ENCODE peak calls at places on chromosomes 13 and 19, in five cellular contexts. One of them, this sample, is unnamed. For H3K4me1, the result is how much of the 10 kb centered on the place peaks cover.

GRCh38 chr13:48448963-48449614 is 36.2 kb upstream of the LPAR6 start:
- DNase-seq in adrenal gland: no peak
- DNase-seq in thoracic aorta: no peak
- DNase-seq in mucosa of descending colon: no peak
- DNase-seq in colonic mucosa: no peak
- DNase-seq in this sample: no peak

GRCh38 chr13:97274782-97275252 is 52.7 kb downstream of the MBNL2 start:
- DNase-seq in adrenal gland: no peak
- DNase-seq in thoracic aorta: no peak
- DNase-seq in mucosa of descending colon: no peak
- DNase-seq in colonic mucosa: no peak
- DNase-seq in this sample: no peak

GRCh38 chr13:98890186-98890585 is 87.7 kb downstream of the DOCK9 start:
- DNase-seq in adrenal gland: no peak
- DNase-seq in thoracic aorta: no peak
- DNase-seq in mucosa of descending colon: no peak
- DNase-seq in colonic mucosa: no peak
- DNase-seq in this sample: no peak

GRCh38 chr19:50420127-50420526 is 1.4 kb downstream of the SPIB start:
- DNase-seq in adrenal gland: no peak
- DNase-seq in thoracic aorta: no peak
- DNase-seq in mucosa of descending colon: no peak
- DNase-seq in colonic mucosa: no peak
- DNase-seq in this sample: no peak

GRCh38 chr19:5172859-5173577 is 167.6 kb downstream of the PTPRS start:
- DNase-seq in adrenal gland: no peak
- DNase-seq in thoracic aorta: peak
- DNase-seq in mucosa of descending colon: no peak
- DNase-seq in colonic mucosa: no peak
- DNase-seq in this sample: no peak

GRCh38 chr19:3979289-3979673 is 6.0 kb downstream of the EEF2 start:
- DNase-seq in adrenal gland: no peak
- DNase-seq in thoracic aorta: no peak
- DNase-seq in mucosa of descending colon: no peak
- DNase-seq in colonic mucosa: no peak
- DNase-seq in this sample: no peak

GRCh38 chr19:33676999-33677665 is 55.4 kb downstream of the CHST8 start:
- DNase-seq in adrenal gland: no peak
- DNase-seq in thoracic aorta: no peak
- DNase-seq in mucosa of descending colon: no peak
- DNase-seq in colonic mucosa: no peak
- DNase-seq in this sample: no peak

GRCh38 chr19:18109731-18110671 is 12.4 kb downstream of the MAST3 start:
- DNase-seq in adrenal gland: peak
- DNase-seq in thoracic aorta: no peak
- DNase-seq in mucosa of descending colon: peak
- DNase-seq in colonic mucosa: peak
- DNase-seq in this sample: peak

GRCh38 chr13:99155821-99156220 is 44.8 kb upstream of the UBAC2 start:
- DNase-seq in adrenal gland: no peak
- DNase-seq in thoracic aorta: no peak
- DNase-seq in mucosa of descending colon: no peak
- DNase-seq in colonic mucosa: no peak
- DNase-seq in this sample: no peak

GRCh38 chr13:40287428-40287827 is 379.0 kb downstream of the FOXO1 start:
- DNase-seq in adrenal gland: no peak
- DNase-seq in thoracic aorta: no peak
- DNase-seq in mucosa of descending colon: no peak
- DNase-seq in colonic mucosa: no peak
- DNase-seq in this sample: no peak

GRCh38 chr13:111531505-111531904 is 211.1 kb downstream of the TEX29 start:
- DNase-seq in adrenal gland: no peak
- DNase-seq in thoracic aorta: no peak
- DNase-seq in mucosa of descending colon: no peak
- DNase-seq in colonic mucosa: no peak
- DNase-seq in this sample: no peak
- H3K4me1 ChIP-seq in adrenal gland: under half
- H3K4me1 ChIP-seq in thoracic aorta: under half
- H3K4me1 ChIP-seq in mucosa of descending colon: under half
- H3K4me1 ChIP-seq in colonic mucosa: under half
- H3K4me1 ChIP-seq in this sample: under half

DNA sequence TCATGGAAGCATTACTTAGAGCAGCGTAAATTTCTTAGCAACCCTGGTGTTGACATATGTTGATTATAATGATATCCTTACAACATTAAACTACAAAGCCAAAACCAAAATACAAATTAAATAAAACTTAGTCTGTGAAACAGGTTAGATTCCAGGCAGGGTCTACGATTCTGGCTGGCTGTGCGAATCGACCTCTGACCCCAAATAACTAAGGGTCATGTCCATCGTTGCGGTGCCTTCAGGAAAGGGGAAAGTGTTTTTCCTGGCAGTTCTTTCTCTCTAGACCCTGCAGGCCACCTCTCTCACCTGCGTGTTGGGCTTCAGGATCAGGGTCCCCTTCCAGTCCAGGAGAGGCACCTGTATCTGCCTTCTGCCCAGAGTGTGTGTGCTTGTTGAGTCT is 66.2 kb downstream of the ATP11A start:
- DNase-seq in adrenal gland: no peak
- DNase-seq in thoracic aorta: no peak
- DNase-seq in mucosa of descending colon: no peak
- DNase-seq in colonic mucosa: no peak
- DNase-seq in this sample: no peak
- H3K4me1 ChIP-seq in adrenal gland: under half
- H3K4me1 ChIP-seq in thoracic aorta: under half
- H3K4me1 ChIP-seq in mucosa of descending colon: under half
- H3K4me1 ChIP-seq in colonic mucosa: under half
- H3K4me1 ChIP-seq in this sample: under half

GRCh38 chr19:38648789-38649304 is 1.4 kb downstream of the ACTN4 start:
- DNase-seq in adrenal gland: no peak
- DNase-seq in thoracic aorta: no peak
- DNase-seq in mucosa of descending colon: peak
- DNase-seq in colonic mucosa: no peak
- DNase-seq in this sample: no peak
- H3K4me1 ChIP-seq in adrenal gland: under half
- H3K4me1 ChIP-seq in thoracic aorta: under half
- H3K4me1 ChIP-seq in mucosa of descending colon: under half
- H3K4me1 ChIP-seq in colonic mucosa: under half
- H3K4me1 ChIP-seq in this sample: half or more

GRCh38 chr19:56120002-56120370 is 1.1 kb downstream of the ZNF787 start:
- DNase-seq in adrenal gland: no peak
- DNase-seq in thoracic aorta: no peak
- DNase-seq in mucosa of descending colon: no peak
- DNase-seq in colonic mucosa: no peak
- DNase-seq in this sample: no peak
- H3K4me1 ChIP-seq in adrenal gland: under half
- H3K4me1 ChIP-seq in thoracic aorta: under half
- H3K4me1 ChIP-seq in mucosa of descending colon: under half
- H3K4me1 ChIP-seq in colonic mucosa: under half
- H3K4me1 ChIP-seq in this sample: under half

DNA sequence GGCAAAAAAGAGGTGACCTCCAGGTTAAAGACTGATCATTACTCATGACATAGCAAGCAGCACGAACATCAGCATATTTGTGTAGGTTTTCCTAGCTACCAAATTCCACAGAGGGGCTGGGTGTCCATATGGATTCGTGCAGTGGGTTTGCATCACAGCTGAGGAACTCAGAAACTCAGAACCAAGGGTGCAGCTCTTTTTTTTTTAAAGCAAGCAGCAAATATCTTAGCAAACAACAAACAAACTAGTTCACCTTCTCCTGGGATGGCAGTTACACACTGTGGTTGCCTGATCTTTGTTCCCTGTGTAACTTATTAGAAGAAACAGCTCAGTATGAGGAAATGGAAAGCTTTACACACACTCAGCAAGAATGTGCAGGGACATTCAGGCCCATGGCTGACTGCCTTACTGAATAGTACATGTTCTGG is 4.1 kb downstream of the NDFIP2 start:
- DNase-seq in adrenal gland: no peak
- DNase-seq in thoracic aorta: no peak
- DNase-seq in mucosa of descending colon: peak
- DNase-seq in colonic mucosa: peak
- DNase-seq in this sample: peak
- H3K4me1 ChIP-seq in adrenal gland: under half
- H3K4me1 ChIP-seq in thoracic aorta: under half
- H3K4me1 ChIP-seq in mucosa of descending colon: under half
- H3K4me1 ChIP-seq in colonic mucosa: under half
- H3K4me1 ChIP-seq in this sample: under half

GRCh38 chr19:13839938-13840750 is 36.8 kb upstream of the NANOS3 start:
- DNase-seq in adrenal gland: peak
- DNase-seq in thoracic aorta: no peak
- DNase-seq in mucosa of descending colon: peak
- DNase-seq in colonic mucosa: peak
- DNase-seq in this sample: peak

GRCh38 chr19:13838071-13838942 is 38.6 kb upstream of the NANOS3 start:
- DNase-seq in adrenal gland: no peak
- DNase-seq in thoracic aorta: no peak
- DNase-seq in mucosa of descending colon: peak
- DNase-seq in colonic mucosa: no peak
- DNase-seq in this sample: no peak

GRCh38 chr19:13840751-13841338 is 36.1 kb upstream of the NANOS3 start:
- DNase-seq in adrenal gland: no peak
- DNase-seq in thoracic aorta: no peak
- DNase-seq in mucosa of descending colon: no peak
- DNase-seq in colonic mucosa: no peak
- DNase-seq in this sample: no peak

GRCh38 chr19:13838943-13839192 is 38.1 kb upstream of the NANOS3 start:
- DNase-seq in adrenal gland: no peak
- DNase-seq in thoracic aorta: peak
- DNase-seq in mucosa of descending colon: no peak
- DNase-seq in colonic mucosa: no peak
- DNase-seq in this sample: no peak

GRCh38 chr19:13839193-13839937 is 37.6 kb upstream of the NANOS3 start:
- DNase-seq in adrenal gland: peak
- DNase-seq in thoracic aorta: no peak
- DNase-seq in mucosa of descending colon: peak
- DNase-seq in colonic mucosa: peak
- DNase-seq in this sample: peak
- H3K4me1 ChIP-seq in adrenal gland: under half
- H3K4me1 ChIP-seq in thoracic aorta: half or more
- H3K4me1 ChIP-seq in mucosa of descending colon: under half
- H3K4me1 ChIP-seq in colonic mucosa: under half
- H3K4me1 ChIP-seq in this sample: under half

GRCh38 chr19:13054605-13055212 is 47.9 kb downstream of the LYL1 start:
- DNase-seq in adrenal gland: no peak
- DNase-seq in thoracic aorta: no peak
- DNase-seq in mucosa of descending colon: no peak
- DNase-seq in colonic mucosa: no peak
- DNase-seq in this sample: no peak

GRCh38 chr19:13057147-13057572 is 45.5 kb downstream of the LYL1 start:
- DNase-seq in adrenal gland: no peak
- DNase-seq in thoracic aorta: no peak
- DNase-seq in mucosa of descending colon: no peak
- DNase-seq in colonic mucosa: no peak
- DNase-seq in this sample: no peak

GRCh38 chr19:13055213-13056051 is 47.2 kb downstream of the LYL1 start:
- DNase-seq in adrenal gland: no peak
- DNase-seq in thoracic aorta: peak
- DNase-seq in mucosa of descending colon: no peak
- DNase-seq in colonic mucosa: no peak
- DNase-seq in this sample: no peak

GRCh38 chr19:13057744-13058143 is 44.9 kb downstream of the LYL1 start:
- DNase-seq in adrenal gland: no peak
- DNase-seq in thoracic aorta: no peak
- DNase-seq in mucosa of descending colon: no peak
- DNase-seq in colonic mucosa: no peak
- DNase-seq in this sample: no peak

DNA sequence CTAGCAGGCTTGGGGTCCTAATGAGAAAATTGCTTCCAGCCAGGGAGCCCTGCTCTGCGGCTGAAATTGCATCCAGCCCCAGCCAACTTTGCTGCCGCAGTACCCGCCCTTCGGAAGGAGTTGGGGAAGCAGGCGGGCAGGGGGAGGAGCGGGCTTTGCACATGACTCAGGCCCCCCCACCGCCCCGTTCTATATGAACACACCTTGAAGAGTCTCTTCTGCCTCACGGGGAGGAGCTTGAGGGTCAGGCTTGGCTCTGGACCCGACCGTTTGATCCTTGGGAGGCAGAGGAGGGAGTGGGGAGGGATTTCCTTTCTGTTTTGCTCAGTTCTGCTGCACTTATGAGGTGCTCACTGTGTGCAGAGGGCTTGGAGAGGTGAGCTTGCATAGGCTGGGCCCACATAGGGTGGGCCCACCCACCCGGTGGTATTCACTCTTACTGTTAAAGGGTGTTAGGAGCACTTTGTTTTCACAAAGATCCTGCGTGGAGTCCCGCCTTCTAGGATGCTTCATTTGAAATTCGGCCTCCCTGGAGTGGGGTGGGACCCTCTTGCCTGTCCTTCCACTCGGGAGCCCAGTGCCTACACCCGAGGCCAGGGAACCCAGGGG is 46.5 kb downstream of the LYL1 start:
- DNase-seq in adrenal gland: no peak
- DNase-seq in thoracic aorta: no peak
- DNase-seq in mucosa of descending colon: peak
- DNase-seq in colonic mucosa: no peak
- DNase-seq in this sample: peak
- H3K4me1 ChIP-seq in adrenal gland: under half
- H3K4me1 ChIP-seq in thoracic aorta: half or more
- H3K4me1 ChIP-seq in mucosa of descending colon: half or more
- H3K4me1 ChIP-seq in colonic mucosa: under half
- H3K4me1 ChIP-seq in this sample: half or more

GRCh38 chr13:75771818-75772217 is 135.7 kb downstream of the LMO7 start:
- DNase-seq in adrenal gland: no peak
- DNase-seq in thoracic aorta: no peak
- DNase-seq in mucosa of descending colon: no peak
- DNase-seq in colonic mucosa: no peak
- DNase-seq in this sample: no peak

GRCh38 chr13:75770164-75771145 is 134.3 kb downstream of the LMO7 start:
- DNase-seq in adrenal gland: no peak
- DNase-seq in thoracic aorta: no peak
- DNase-seq in mucosa of descending colon: no peak
- DNase-seq in colonic mucosa: no peak
- DNase-seq in this sample: no peak

GRCh38 chr13:75774176-75774575 is 138.0 kb downstream of the LMO7 start:
- DNase-seq in adrenal gland: no peak
- DNase-seq in thoracic aorta: no peak
- DNase-seq in mucosa of descending colon: no peak
- DNase-seq in colonic mucosa: no peak
- DNase-seq in this sample: no peak

GRCh38 chr13:75766636-75767035 is 130.5 kb downstream of the LMO7 start:
- DNase-seq in adrenal gland: no peak
- DNase-seq in thoracic aorta: no peak
- DNase-seq in mucosa of descending colon: no peak
- DNase-seq in colonic mucosa: no peak
- DNase-seq in this sample: no peak

GRCh38 chr13:75769141-75769905 is 133.2 kb downstream of the LMO7 start:
- DNase-seq in adrenal gland: no peak
- DNase-seq in thoracic aorta: no peak
- DNase-seq in mucosa of descending colon: no peak
- DNase-seq in colonic mucosa: no peak
- DNase-seq in this sample: no peak
- H3K4me1 ChIP-seq in adrenal gland: under half
- H3K4me1 ChIP-seq in thoracic aorta: under half
- H3K4me1 ChIP-seq in mucosa of descending colon: under half
- H3K4me1 ChIP-seq in colonic mucosa: under half
- H3K4me1 ChIP-seq in this sample: under half

This sample was measured in Peyer's patch.